ENCODE peak calls at places on chromosomes 4 and X, in five cellular contexts. One of them, this sample, is unnamed.

GRCh38 chr4:182560358-182560757 is 317.2 kb downstream of the TENM3 start:
- DNase-seq in sigmoid colon: no peak
- DNase-seq in ascending aorta: no peak
- DNase-seq in thyroid gland: no peak
- DNase-seq in hepatocyte: peak
- DNase-seq in this sample: no peak

GRCh38 chr4:54550415-54551171 is 107.2 kb upstream of the KIT start:
- DNase-seq in thyroid gland: peak
- DNase-seq in hepatocyte: peak
- DNase-seq in ascending aorta: no peak
- DNase-seq in sigmoid colon: no peak
- DNase-seq in this sample: no peak

GRCh38 chrX:153934473-153935325 is at the start of gene NAA10:
- DNase-seq in thyroid gland: peak
- DNase-seq in ascending aorta: no peak
- DNase-seq in hepatocyte: peak
- DNase-seq in sigmoid colon: peak
- DNase-seq in this sample: peak

GRCh38 chrX:97126020-97126419 is 242.3 kb downstream of the RPA4 start:
- DNase-seq in thyroid gland: no peak
- DNase-seq in hepatocyte: no peak
- DNase-seq in ascending aorta: no peak
- DNase-seq in sigmoid colon: no peak
- DNase-seq in this sample: no peak

GRCh38 chr4:28772066-28772465 is 1911.4 kb downstream of the STIM2 start:
- DNase-seq in thyroid gland: no peak
- DNase-seq in ascending aorta: no peak
- DNase-seq in sigmoid colon: no peak
- DNase-seq in hepatocyte: no peak
- DNase-seq in this sample: no peak

GRCh38 chr4:55255171-55255570 is 90.9 kb upstream of the SRD5A3 start:
- DNase-seq in sigmoid colon: no peak
- DNase-seq in ascending aorta: no peak
- DNase-seq in hepatocyte: peak
- DNase-seq in thyroid gland: no peak
- DNase-seq in this sample: no peak

GRCh38 chr4:48090621-48091020 is 43.4 kb downstream of the TXK start:
- DNase-seq in ascending aorta: no peak
- DNase-seq in sigmoid colon: no peak
- DNase-seq in hepatocyte: no peak
- DNase-seq in thyroid gland: no peak
- DNase-seq in this sample: no peak

GRCh38 chr4:121665371-121665770 is 31.4 kb downstream of the ANXA5 start:
- DNase-seq in ascending aorta: no peak
- DNase-seq in thyroid gland: no peak
- DNase-seq in sigmoid colon: no peak
- DNase-seq in hepatocyte: no peak
- DNase-seq in this sample: no peak

GRCh38 chrX:152899874-152900719 is 2.2 kb downstream of the ZNF185 start:
- DNase-seq in ascending aorta: no peak
- DNase-seq in hepatocyte: no peak
- DNase-seq in sigmoid colon: no peak
- DNase-seq in thyroid gland: peak
- DNase-seq in this sample: no peak

GRCh38 chrX:47245156-47245555 is 12.3 kb downstream of the USP11 start:
- DNase-seq in hepatocyte: no peak
- DNase-seq in ascending aorta: no peak
- DNase-seq in sigmoid colon: peak
- DNase-seq in thyroid gland: no peak
- DNase-seq in this sample: no peak

GRCh38 chr4:74376888-74377483 is 12.0 kb downstream of the EREG start:
- DNase-seq in thyroid gland: no peak
- DNase-seq in ascending aorta: no peak
- DNase-seq in sigmoid colon: no peak
- DNase-seq in hepatocyte: peak
- DNase-seq in this sample: no peak

GRCh38 chrX:135494453-135494852 is 26.0 kb upstream of the INTS6L start:
- DNase-seq in ascending aorta: no peak
- DNase-seq in sigmoid colon: no peak
- DNase-seq in hepatocyte: no peak
- DNase-seq in thyroid gland: no peak
- DNase-seq in this sample: no peak

GRCh38 chr4:33407496-33407895 is 2687.3 kb downstream of the PCDH7 start:
- DNase-seq in sigmoid colon: no peak
- DNase-seq in ascending aorta: no peak
- DNase-seq in hepatocyte: no peak
- DNase-seq in thyroid gland: no peak
- DNase-seq in this sample: no peak

GRCh38 chr4:19508442-19508841 is 743.3 kb upstream of the SLIT2 start:
- DNase-seq in sigmoid colon: no peak
- DNase-seq in hepatocyte: no peak
- DNase-seq in thyroid gland: no peak
- DNase-seq in ascending aorta: no peak
- DNase-seq in this sample: no peak

GRCh38 chr4:127965803-127966175 is 583 bp downstream of the ABHD18 start:
- DNase-seq in sigmoid colon: peak
- DNase-seq in thyroid gland: peak
- DNase-seq in hepatocyte: peak
- DNase-seq in ascending aorta: no peak
- DNase-seq in this sample: peak

GRCh38 chrX:119573840-119574393 is 446 bp upstream of the UBE2A start:
- DNase-seq in thyroid gland: peak
- DNase-seq in ascending aorta: no peak
- DNase-seq in hepatocyte: peak
- DNase-seq in sigmoid colon: peak
- DNase-seq in this sample: peak

GRCh38 chr4:168674869-168675268 is 178.0 kb downstream of the PALLD start:
- DNase-seq in hepatocyte: peak
- DNase-seq in thyroid gland: no peak
- DNase-seq in ascending aorta: no peak
- DNase-seq in sigmoid colon: no peak
- DNase-seq in this sample: no peak

GRCh38 chr4:113145519-113146291 is 96.3 kb downstream of the ANK2 start:
- DNase-seq in hepatocyte: no peak
- DNase-seq in ascending aorta: no peak
- DNase-seq in sigmoid colon: no peak
- DNase-seq in thyroid gland: peak
- DNase-seq in this sample: no peak

GRCh38 chr4:185457136-185457535 is 14.4 kb downstream of the CCDC110 start:
- DNase-seq in ascending aorta: no peak
- DNase-seq in hepatocyte: no peak
- DNase-seq in sigmoid colon: no peak
- DNase-seq in thyroid gland: no peak
- DNase-seq in this sample: no peak

GRCh38 chr4:111854494-111855087 is 290.7 kb upstream of the FAM241A start:
- DNase-seq in thyroid gland: no peak
- DNase-seq in hepatocyte: peak
- DNase-seq in sigmoid colon: no peak
- DNase-seq in ascending aorta: no peak
- DNase-seq in this sample: peak

GRCh38 chr4:40992472-40993298 is 221.7 kb downstream of the APBB2 start:
- DNase-seq in hepatocyte: no peak
- DNase-seq in sigmoid colon: no peak
- DNase-seq in ascending aorta: no peak
- DNase-seq in thyroid gland: no peak
- DNase-seq in this sample: no peak

GRCh38 chr4:40699648-40700047 is 50.1 kb upstream of the NSUN7 start:
- DNase-seq in ascending aorta: no peak
- DNase-seq in thyroid gland: no peak
- DNase-seq in hepatocyte: no peak
- DNase-seq in sigmoid colon: no peak
- DNase-seq in this sample: no peak

GRCh38 chr4:168876106-168876505 is 133.9 kb downstream of the CBR4 start:
- DNase-seq in ascending aorta: no peak
- DNase-seq in hepatocyte: no peak
- DNase-seq in sigmoid colon: no peak
- DNase-seq in thyroid gland: no peak
- DNase-seq in this sample: no peak

GRCh38 chrX:4435905-4436304 is 722.5 kb upstream of the PRKX start:
- DNase-seq in ascending aorta: no peak
- DNase-seq in hepatocyte: no peak
- DNase-seq in sigmoid colon: no peak
- DNase-seq in thyroid gland: no peak
- DNase-seq in this sample: no peak

GRCh38 chrX:65517923-65518322 is 16.7 kb downstream of the LAS1L start:
- DNase-seq in ascending aorta: no peak
- DNase-seq in thyroid gland: no peak
- DNase-seq in sigmoid colon: no peak
- DNase-seq in hepatocyte: no peak
- DNase-seq in this sample: no peak

GRCh38 chr4:19375931-19376330 is 875.8 kb upstream of the SLIT2 start:
- DNase-seq in thyroid gland: no peak
- DNase-seq in sigmoid colon: no peak
- DNase-seq in ascending aorta: no peak
- DNase-seq in hepatocyte: no peak
- DNase-seq in this sample: no peak

GRCh38 chrX:79330022-79330421 is 37.1 kb downstream of the ITM2A start:
- DNase-seq in ascending aorta: no peak
- DNase-seq in sigmoid colon: no peak
- DNase-seq in thyroid gland: no peak
- DNase-seq in hepatocyte: no peak
- DNase-seq in this sample: no peak

GRCh38 chrX:80810365-80810978 is 795 bp upstream of the BRWD3 start:
- DNase-seq in ascending aorta: no peak
- DNase-seq in hepatocyte: no peak
- DNase-seq in sigmoid colon: no peak
- DNase-seq in thyroid gland: no peak
- DNase-seq in this sample: no peak

GRCh38 chr4:124846306-124846705 is 133.8 kb upstream of the ANKRD50 start:
- DNase-seq in thyroid gland: no peak
- DNase-seq in ascending aorta: no peak
- DNase-seq in hepatocyte: no peak
- DNase-seq in sigmoid colon: no peak
- DNase-seq in this sample: no peak

GRCh38 chr4:2071912-2072867 is 13.1 kb downstream of the NAT8L start:
- DNase-seq in hepatocyte: no peak
- DNase-seq in thyroid gland: peak
- DNase-seq in ascending aorta: no peak
- DNase-seq in sigmoid colon: peak
- DNase-seq in this sample: peak

GRCh38 chr4:76016383-76016782 is 6.9 kb downstream of the CXCL10 start:
- DNase-seq in hepatocyte: no peak
- DNase-seq in ascending aorta: no peak
- DNase-seq in sigmoid colon: no peak
- DNase-seq in thyroid gland: no peak
- DNase-seq in this sample: no peak

GRCh38 chrX:74231625-74232024 is 72.4 kb upstream of the ZCCHC13 start:
- DNase-seq in ascending aorta: no peak
- DNase-seq in thyroid gland: no peak
- DNase-seq in sigmoid colon: no peak
- DNase-seq in hepatocyte: no peak
- DNase-seq in this sample: no peak

GRCh38 chr4:98583265-98583664 is 75.1 kb downstream of the TSPAN5 start:
- DNase-seq in sigmoid colon: no peak
- DNase-seq in ascending aorta: no peak
- DNase-seq in thyroid gland: no peak
- DNase-seq in hepatocyte: no peak
- DNase-seq in this sample: no peak

GRCh38 chrX:19462879-19463278 is 52.4 kb downstream of the MAP3K15 start:
- DNase-seq in sigmoid colon: no peak
- DNase-seq in ascending aorta: no peak
- DNase-seq in hepatocyte: no peak
- DNase-seq in thyroid gland: no peak
- DNase-seq in this sample: no peak

DNA sequence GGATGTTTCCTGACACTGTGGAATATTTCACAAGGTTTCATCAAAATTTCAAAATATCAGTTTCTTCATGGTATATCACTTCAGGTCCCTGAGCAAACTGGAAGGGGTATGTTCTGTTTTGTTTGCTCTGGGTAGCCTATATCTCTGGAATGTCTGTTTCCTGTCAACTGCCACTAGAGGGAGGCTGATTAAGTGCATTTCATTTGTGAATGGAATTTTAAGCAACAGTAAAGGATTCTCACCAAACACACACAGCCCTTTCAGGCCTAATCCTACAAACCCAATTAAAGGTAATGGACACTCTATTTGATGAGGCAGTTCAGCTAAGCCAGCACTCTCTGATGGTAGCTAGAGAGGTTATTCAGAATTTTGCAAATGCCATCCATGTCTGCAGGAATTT is 307.1 kb downstream of the TEX13A start:
- DNase-seq in sigmoid colon: no peak
- DNase-seq in ascending aorta: no peak
- DNase-seq in hepatocyte: peak
- DNase-seq in thyroid gland: no peak
- DNase-seq in this sample: peak
- TF ChIP-seq CTCF in sigmoid colon: no peak
- TF ChIP-seq CTCF in ascending aorta: no peak
- TF ChIP-seq CTCF in hepatocyte: peak
- TF ChIP-seq CTCF in thyroid gland: no peak
- TF ChIP-seq CTCF in this sample: peak

DNA sequence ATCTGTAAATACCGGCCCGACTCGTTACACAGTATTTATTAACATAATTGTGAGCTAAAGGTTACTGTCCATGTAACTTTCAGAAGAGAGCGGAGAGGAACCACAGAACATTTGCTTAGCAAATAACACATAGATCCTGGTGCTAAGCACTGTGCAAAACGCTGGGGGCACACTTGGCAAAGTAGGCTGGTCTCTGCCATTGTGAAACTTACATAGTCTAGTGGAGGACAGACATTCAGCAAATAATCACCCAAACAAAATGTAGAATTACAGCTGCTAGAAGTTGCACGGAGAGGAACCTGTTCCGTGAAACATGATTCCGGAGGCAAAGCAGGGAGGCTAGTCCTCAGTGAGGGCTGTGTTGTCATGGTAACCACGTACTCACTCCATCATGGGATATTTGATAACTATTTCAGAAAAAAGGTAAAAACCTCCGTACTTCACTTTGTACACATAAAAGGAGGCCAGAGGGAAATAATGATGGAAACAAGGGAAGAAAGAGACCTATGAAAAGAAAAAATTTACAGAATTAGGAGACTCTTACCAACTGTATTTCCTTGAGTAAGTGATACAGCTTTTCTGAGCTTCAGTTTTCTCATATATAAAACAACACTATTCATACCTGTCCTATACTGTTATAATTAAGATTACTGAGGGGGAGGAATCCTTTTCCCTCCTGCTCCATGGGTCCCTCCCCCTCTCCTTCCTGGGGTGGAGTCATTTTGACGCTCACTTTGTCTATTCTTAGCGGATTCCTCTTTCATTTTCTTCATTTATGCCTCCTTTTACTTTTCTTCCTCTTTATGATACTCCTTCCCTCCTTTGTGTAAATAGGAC is 760 bp upstream of the RASGEF1B start:
- DNase-seq in thyroid gland: peak
- DNase-seq in hepatocyte: peak
- DNase-seq in ascending aorta: no peak
- DNase-seq in sigmoid colon: peak
- DNase-seq in this sample: peak
- TF ChIP-seq CTCF in thyroid gland: no peak
- TF ChIP-seq CTCF in hepatocyte: peak
- TF ChIP-seq CTCF in ascending aorta: no peak
- TF ChIP-seq CTCF in sigmoid colon: no peak
- TF ChIP-seq CTCF in this sample: peak

GRCh38 chr4:137981277-137981676 is 260.9 kb downstream of the SLC7A11 start:
- DNase-seq in hepatocyte: no peak
- DNase-seq in ascending aorta: no peak
- DNase-seq in thyroid gland: no peak
- DNase-seq in sigmoid colon: no peak
- DNase-seq in this sample: no peak
- TF ChIP-seq CTCF in hepatocyte: no peak
- TF ChIP-seq CTCF in ascending aorta: no peak
- TF ChIP-seq CTCF in thyroid gland: no peak
- TF ChIP-seq CTCF in sigmoid colon: no peak
- TF ChIP-seq CTCF in this sample: no peak

GRCh38 chrX:131060147-131060546 is 2.0 kb downstream of the ARHGAP36 start:
- DNase-seq in thyroid gland: no peak
- DNase-seq in sigmoid colon: no peak
- DNase-seq in hepatocyte: no peak
- DNase-seq in ascending aorta: no peak
- DNase-seq in this sample: no peak
- TF ChIP-seq CTCF in thyroid gland: no peak
- TF ChIP-seq CTCF in sigmoid colon: no peak
- TF ChIP-seq CTCF in hepatocyte: no peak
- TF ChIP-seq CTCF in ascending aorta: no peak
- TF ChIP-seq CTCF in this sample: no peak